ENCODE peak calls at places on chromosomes 6 and 20, in ten cellular contexts. F is kidney epithelial cell; S is effector CD4-positive, alpha-beta T cell; V is ELF-1; H is Right ventricle myocardium inferior; M is pancreas; A is astrocyte of the spinal cord; W is T-helper 2 cell; D is neuronal stem cell; E is islet precursor cell. J is an unnamed sample.

GRCh38 chr6:117908246-117909107 is 1.4 kb downstream of the SLC35F1 start:
- DNase-seq in W (no peak), A (no peak), S (no peak), M (no peak), D (no peak), V (peak; percentile 63), E (peak; percentile 64), F (no peak), H (no peak), J (no peak)

GRCh38 chr6:16514249-16514648 is 247.0 kb downstream of the ATXN1 start:
- DNase-seq in M (no peak), F (no peak), E (peak; percentile 63), S (no peak), V (peak; percentile 45), D (no peak), A (peak; percentile 76), H (no peak), W (peak; percentile 86), J (no peak)

GRCh38 chr6:136073216-136073615 is 176.9 kb downstream of the MTFR2 start:
- DNase-seq in H (no peak), V (no peak), D (no peak), F (no peak), W (no peak), M (no peak), A (no peak), S (no peak), E (no peak), J (no peak)

GRCh38 chr20:17614812-17615644 is 45.2 kb downstream of the DSTN start:
- DNase-seq in F (no peak), W (no peak), E (peak; percentile 50), S (no peak), M (no peak), H (peak; percentile 71), A (no peak), D (no peak), V (no peak), J (no peak)

GRCh38 chr6:3916211-3916610 is 67.0 kb downstream of the FAM50B start:
- DNase-seq in V (no peak), E (no peak), M (no peak), A (no peak), S (no peak), F (no peak), W (peak; percentile 48), D (no peak), H (no peak), J (no peak)

GRCh38 chr20:37519508-37520416 is 1.3 kb upstream of the NNAT start:
- DNase-seq in H (no peak), V (peak; percentile 62), M (no peak), W (no peak), F (no peak), A (peak; percentile 42), S (no peak), E (no peak), D (no peak), J (no peak)

GRCh38 chr6:155327326-155328073 is 13.2 kb upstream of the TFB1M start:
- DNase-seq in F (no peak), D (peak; percentile 62), E (no peak), M (peak; percentile 23), W (peak; percentile 65), S (peak; percentile 61), H (no peak), V (peak; percentile 70), A (peak; percentile 80), J (peak; percentile 15)

GRCh38 chr20:35626386-35627001 is 10.9 kb downstream of the SPAG4 start:
- DNase-seq in M (no peak), E (peak; percentile 35), W (no peak), D (no peak), F (no peak), H (no peak), V (no peak), A (no peak), S (no peak), J (no peak)

J was measured in gastrocnemius medialis.